ENCODE peak calls at places on chromosome 19, in four cellular contexts. One of them, this sample, is unnamed.
A peak's percentile ranks its signal among the peaks of the same experiment; 100 is the strongest.

GRCh38 chr19:16473875-16474397 is 2.2 kb upstream of the EPS15L1 start:
- DNase-seq in A549: no peak
- DNase-seq in HepG2: no peak
- DNase-seq in GM12878: no peak
- DNase-seq in this sample: no peak

GRCh38 chr19:4713384-4713951 is 10.2 kb downstream of the DPP9 start:
- DNase-seq in A549: peak; percentile 92
- DNase-seq in HepG2: no peak
- DNase-seq in GM12878: no peak
- DNase-seq in this sample: no peak

GRCh38 chr19:7918615-7919421 is 1.3 kb upstream of the SNAPC2 start:
- DNase-seq in A549: no peak
- DNase-seq in HepG2: peak; percentile 81
- DNase-seq in GM12878: no peak
- DNase-seq in this sample: no peak

GRCh38 chr19:44260343-44260681 is 626 bp downstream of the ZNF233 start:
- DNase-seq in A549: no peak
- DNase-seq in HepG2: no peak
- DNase-seq in GM12878: no peak
- DNase-seq in this sample: no peak

GRCh38 chr19:3227054-3227626 is 2.7 kb downstream of the CELF5 start:
- DNase-seq in A549: no peak
- DNase-seq in HepG2: no peak
- DNase-seq in GM12878: no peak
- DNase-seq in this sample: no peak

GRCh38 chr19:19948800-19949199 is 48.1 kb downstream of the ZNF93 start:
- DNase-seq in A549: no peak
- DNase-seq in HepG2: no peak
- DNase-seq in GM12878: no peak
- DNase-seq in this sample: no peak

GRCh38 chr19:43439183-43440063 is 24.7 kb downstream of the TEX101 start:
- DNase-seq in A549: peak; percentile 72
- DNase-seq in HepG2: peak; percentile 18
- DNase-seq in GM12878: no peak
- DNase-seq in this sample: no peak

GRCh38 chr19:18282021-18282787 is 782 bp upstream of the JUND start:
- DNase-seq in A549: no peak
- DNase-seq in HepG2: peak; percentile 60
- DNase-seq in GM12878: no peak
- DNase-seq in this sample: no peak

GRCh38 chr19:16365300-16365996 is 40.8 kb downstream of the KLF2 start:
- DNase-seq in A549: no peak
- DNase-seq in HepG2: no peak
- DNase-seq in GM12878: no peak
- DNase-seq in this sample: no peak

GRCh38 chr19:28873301-28873700 is 339.6 kb downstream of the UQCRFS1 start:
- DNase-seq in A549: no peak
- DNase-seq in HepG2: no peak
- DNase-seq in GM12878: no peak
- DNase-seq in this sample: no peak

GRCh38 chr19:12636631-12637030 is 25.9 kb downstream of the ZNF791 start:
- DNase-seq in A549: no peak
- DNase-seq in HepG2: no peak
- DNase-seq in GM12878: no peak
- DNase-seq in this sample: no peak

GRCh38 chr19:3125900-3126524 is 9.8 kb upstream of the GNA15 start:
- DNase-seq in A549: peak; percentile 40
- DNase-seq in HepG2: peak; percentile 43
- DNase-seq in GM12878: no peak
- DNase-seq in this sample: peak; percentile 78

GRCh38 chr19:28393574-28394336 is 819.2 kb downstream of the UQCRFS1 start:
- DNase-seq in A549: no peak
- DNase-seq in HepG2: no peak
- DNase-seq in GM12878: no peak
- DNase-seq in this sample: no peak

GRCh38 chr19:29264897-29265296 is 51.9 kb upstream of the UQCRFS1 start:
- DNase-seq in A549: no peak
- DNase-seq in HepG2: no peak
- DNase-seq in GM12878: no peak
- DNase-seq in this sample: no peak

GRCh38 chr19:41753936-41754529 is 1.3 kb upstream of the CEACAM6 start:
- DNase-seq in A549: peak; percentile 47
- DNase-seq in HepG2: peak; percentile 14
- DNase-seq in GM12878: no peak
- DNase-seq in this sample: peak; percentile 26

GRCh38 chr19:35533822-35534521 is 716 bp downstream of the GAPDHS start:
- DNase-seq in A549: no peak
- DNase-seq in HepG2: peak; percentile 23
- DNase-seq in GM12878: no peak
- DNase-seq in this sample: no peak

GRCh38 chr19:33613601-33614000 is 8.2 kb upstream of the CHST8 start:
- DNase-seq in A549: no peak
- DNase-seq in HepG2: no peak
- DNase-seq in GM12878: no peak
- DNase-seq in this sample: no peak

GRCh38 chr19:1383311-1384084 is at the start of gene NDUFS7:
- DNase-seq in A549: peak; percentile 47
- DNase-seq in HepG2: peak; percentile 76
- DNase-seq in GM12878: peak; percentile 70
- DNase-seq in this sample: peak; percentile 81

GRCh38 chr19:57302727-57303401 is 17.4 kb upstream of the ZNF543 start:
- DNase-seq in A549: no peak
- DNase-seq in HepG2: no peak
- DNase-seq in GM12878: no peak
- DNase-seq in this sample: no peak

GRCh38 chr19:14467816-14468215 is 7.3 kb downstream of the PTGER1 start:
- DNase-seq in A549: no peak
- DNase-seq in HepG2: no peak
- DNase-seq in GM12878: no peak
- DNase-seq in this sample: peak; percentile 54

GRCh38 chr19:43224855-43225253 is 19.4 kb upstream of the PSG4 start:
- DNase-seq in A549: no peak
- DNase-seq in HepG2: no peak
- DNase-seq in GM12878: no peak
- DNase-seq in this sample: no peak

GRCh38 chr19:1401138-1401888 is at the start of gene GAMT:
- DNase-seq in A549: no peak
- DNase-seq in HepG2: no peak
- DNase-seq in GM12878: no peak
- DNase-seq in this sample: peak; percentile 88

GRCh38 chr19:15246198-15246481 is 13.9 kb upstream of the EPHX3 start:
- DNase-seq in A549: no peak
- DNase-seq in HepG2: no peak
- DNase-seq in GM12878: no peak
- DNase-seq in this sample: no peak

GRCh38 chr19:11345122-11345752 is 831 bp downstream of the TMEM205 start:
- DNase-seq in A549: no peak
- DNase-seq in HepG2: no peak
- DNase-seq in GM12878: no peak
- DNase-seq in this sample: no peak

GRCh38 chr19:4067396-4068057 is 828 bp upstream of the ZBTB7A start:
- DNase-seq in A549: no peak
- DNase-seq in HepG2: no peak
- DNase-seq in GM12878: no peak
- DNase-seq in this sample: peak; percentile 69

GRCh38 chr19:42042455-42043170 is 27.4 kb downstream of the GRIK5 start:
- DNase-seq in A549: no peak
- DNase-seq in HepG2: no peak
- DNase-seq in GM12878: no peak
- DNase-seq in this sample: no peak

GRCh38 chr19:3210347-3211017 is 14.0 kb upstream of the CELF5 start:
- DNase-seq in A549: peak; percentile 60
- DNase-seq in HepG2: peak; percentile 29
- DNase-seq in GM12878: no peak
- DNase-seq in this sample: peak; percentile 68

GRCh38 chr19:54574051-54574450 is 461 bp downstream of the LILRA2 start:
- DNase-seq in A549: no peak
- DNase-seq in HepG2: no peak
- DNase-seq in GM12878: no peak
- DNase-seq in this sample: no peak

GRCh38 chr19:16383584-16384161 is 59.0 kb downstream of the KLF2 start:
- DNase-seq in A549: no peak
- DNase-seq in HepG2: no peak
- DNase-seq in GM12878: no peak
- DNase-seq in this sample: no peak

GRCh38 chr19:18000480-18000980 is 7.4 kb upstream of the ARRDC2 start:
- DNase-seq in A549: no peak
- DNase-seq in HepG2: no peak
- DNase-seq in GM12878: no peak
- DNase-seq in this sample: no peak

GRCh38 chr19:11168568-11168967 is 13.0 kb upstream of the SPC24 start:
- DNase-seq in A549: peak; percentile 49
- DNase-seq in HepG2: no peak
- DNase-seq in GM12878: no peak
- DNase-seq in this sample: no peak

GRCh38 chr19:18117364-18117691 is 19.8 kb downstream of the MAST3 start:
- DNase-seq in A549: no peak
- DNase-seq in HepG2: no peak
- DNase-seq in GM12878: no peak
- DNase-seq in this sample: no peak

GRCh38 chr19:22263121-22263520 is 23.1 kb upstream of the ZNF729 start:
- DNase-seq in A549: no peak
- DNase-seq in HepG2: no peak
- DNase-seq in GM12878: no peak
- DNase-seq in this sample: no peak

GRCh38 chr19:6041071-6041470 is 63.1 kb upstream of the RANBP3 start:
- DNase-seq in A549: no peak
- DNase-seq in HepG2: no peak
- DNase-seq in GM12878: no peak
- DNase-seq in this sample: no peak

GRCh38 chr19:6045108-6045507 is 65.2 kb downstream of the RFX2 start:
- DNase-seq in A549: no peak
- DNase-seq in HepG2: no peak
- DNase-seq in GM12878: no peak
- DNase-seq in this sample: no peak

GRCh38 chr19:6041991-6042421 is 64.1 kb upstream of the RANBP3 start:
- DNase-seq in A549: no peak
- DNase-seq in HepG2: no peak
- DNase-seq in GM12878: no peak
- DNase-seq in this sample: no peak

GRCh38 chr19:6044056-6044805 is 66.1 kb downstream of the RFX2 start:
- DNase-seq in A549: no peak
- DNase-seq in HepG2: no peak
- DNase-seq in GM12878: no peak
- DNase-seq in this sample: no peak

DNA sequence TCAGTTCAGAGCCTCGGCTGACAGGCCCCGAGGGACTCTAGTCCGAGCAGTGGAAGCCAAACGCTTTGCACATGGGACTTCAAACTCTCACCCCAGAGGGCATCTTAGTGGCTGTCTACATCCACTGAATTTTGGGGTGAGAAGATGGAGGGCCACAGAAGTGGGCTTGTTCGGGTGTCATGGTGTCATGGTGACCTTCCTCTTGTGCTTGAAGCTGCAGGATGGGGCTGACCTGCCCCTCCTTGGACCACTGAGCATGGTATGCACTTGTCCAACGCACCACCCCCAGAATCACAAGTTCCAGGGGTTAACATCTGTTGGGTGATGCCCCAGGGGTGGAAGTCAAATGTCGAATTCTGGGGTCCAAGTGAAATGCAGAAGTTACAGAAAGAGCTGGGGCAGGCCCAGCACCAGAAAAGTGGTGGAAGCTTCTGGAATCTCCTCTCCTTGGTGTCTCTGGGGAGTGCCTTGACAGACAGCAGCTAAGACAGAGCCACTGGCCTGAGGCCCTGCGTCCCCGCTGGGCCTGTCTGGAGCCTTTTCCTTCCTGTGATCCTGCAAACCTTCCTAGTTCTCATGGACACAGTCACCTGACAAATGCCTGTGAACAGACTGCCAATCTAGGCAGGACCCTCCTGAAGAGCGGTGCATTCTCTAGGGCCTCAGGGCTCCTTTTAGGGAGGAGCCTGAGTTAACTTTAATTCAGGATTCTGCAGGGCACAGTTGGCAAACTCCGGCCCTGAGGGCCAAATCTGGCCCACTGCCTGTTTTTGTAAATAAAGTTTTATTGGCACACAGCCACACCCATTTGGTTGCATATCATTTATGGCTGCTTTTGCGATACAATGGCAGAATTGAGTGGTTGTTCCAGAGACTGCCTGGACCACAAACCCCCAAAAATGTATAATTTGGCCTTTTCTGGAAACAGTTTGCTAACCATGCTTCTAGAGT is 65.1 kb upstream of the RANBP3 start:
- DNase-seq in A549: no peak
- DNase-seq in HepG2: no peak
- DNase-seq in GM12878: no peak
- DNase-seq in this sample: no peak
- TF ChIP-seq CHD4 in A549: no peak
- TF ChIP-seq CHD4 in HepG2: no peak
- TF ChIP-seq CHD4 in GM12878: no peak
- TF ChIP-seq CHD4 in this sample: no peak

GRCh38 chr19:49949735-49950589 is 11.0 kb downstream of the SIGLEC11 start:
- DNase-seq in A549: no peak
- DNase-seq in HepG2: no peak
- DNase-seq in GM12878: no peak
- DNase-seq in this sample: no peak
- TF ChIP-seq CHD4 in A549: no peak
- TF ChIP-seq CHD4 in HepG2: no peak
- TF ChIP-seq CHD4 in GM12878: no peak
- TF ChIP-seq CHD4 in this sample: no peak

DNA sequence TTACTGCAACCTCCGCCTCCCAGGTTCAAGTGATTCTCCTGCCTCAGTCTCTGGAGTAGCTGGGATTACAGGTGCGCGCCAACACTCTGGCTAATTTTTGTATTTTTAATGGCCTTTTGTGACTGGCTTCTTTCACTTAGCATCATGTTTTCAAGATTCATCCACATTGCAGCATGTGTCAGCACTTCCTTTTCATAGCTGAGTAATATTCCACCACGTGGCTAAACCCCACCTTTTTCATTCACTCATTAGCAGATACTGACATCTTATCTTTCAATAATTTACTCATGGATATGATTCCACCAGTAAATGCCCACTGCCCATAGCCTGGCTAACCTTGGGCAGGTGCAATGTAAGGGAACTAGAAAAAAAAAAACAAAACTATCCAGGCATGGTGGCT is 6.9 kb downstream of the C5AR1 start:
- DNase-seq in A549: no peak
- DNase-seq in HepG2: no peak
- DNase-seq in GM12878: no peak
- DNase-seq in this sample: no peak
- TF ChIP-seq CHD4 in A549: no peak
- TF ChIP-seq CHD4 in HepG2: no peak
- TF ChIP-seq CHD4 in GM12878: no peak
- TF ChIP-seq CHD4 in this sample: no peak

GRCh38 chr19:40303765-40304164 is 18.6 kb upstream of the AKT2 start:
- DNase-seq in A549: no peak
- DNase-seq in HepG2: no peak
- DNase-seq in GM12878: no peak
- DNase-seq in this sample: no peak

GRCh38 chr19:40305403-40305802 is 20.3 kb upstream of the AKT2 start:
- DNase-seq in A549: peak; percentile 99
- DNase-seq in HepG2: peak; percentile 78
- DNase-seq in GM12878: peak; percentile 38
- DNase-seq in this sample: peak; percentile 86

GRCh38 chr19:40300668-40301067 is 15.5 kb upstream of the AKT2 start:
- DNase-seq in A549: no peak
- DNase-seq in HepG2: no peak
- DNase-seq in GM12878: no peak
- DNase-seq in this sample: no peak

GRCh38 chr19:40304306-40304705 is 19.2 kb upstream of the AKT2 start:
- DNase-seq in A549: no peak
- DNase-seq in HepG2: no peak
- DNase-seq in GM12878: no peak
- DNase-seq in this sample: no peak

GRCh38 chr19:40302224-40303011 is 17.3 kb upstream of the AKT2 start:
- DNase-seq in A549: no peak
- DNase-seq in HepG2: no peak
- DNase-seq in GM12878: no peak
- DNase-seq in this sample: no peak
- TF ChIP-seq CHD4 in A549: no peak
- TF ChIP-seq CHD4 in HepG2: no peak
- TF ChIP-seq CHD4 in GM12878: no peak
- TF ChIP-seq CHD4 in this sample: no peak

This sample was measured in K562.